ENCODE peak calls at places on chromosome 5, in four cellular contexts. Z is uterus; T is CD4-positive, alpha-beta memory T cell; V is tibial artery. B is an unnamed sample.
A peak's percentile ranks its signal among the peaks of the same experiment; 100 is the strongest.

GRCh38 chr5:14728109-14728938 is 63.8 kb downstream of the OTULIN start:
- DNase-seq in Z (no peak), T (no peak), V (no peak), B (no peak)

GRCh38 chr5:43336159-43336558 is 22.9 kb upstream of the HMGCS1 start:
- DNase-seq in Z (no peak), T (no peak), V (no peak), B (no peak)

GRCh38 chr5:134803821-134804220 is 41.9 kb upstream of the C5orf24 start:
- DNase-seq in Z (no peak), T (no peak), V (no peak), B (no peak)

GRCh38 chr5:83473344-83474169 is 2.0 kb downstream of the VCAN start:
- DNase-seq in Z (peak; percentile 89), T (peak; percentile 36), V (peak; percentile 98), B (peak; percentile 96)

GRCh38 chr5:122738088-122738487 is 36.8 kb upstream of the SNX2 start:
- DNase-seq in Z (no peak), T (no peak), V (no peak), B (no peak)

GRCh38 chr5:160173-160510 is 31.2 kb upstream of the LRRC14B start:
- DNase-seq in Z (no peak), T (no peak), V (no peak), B (peak; percentile 50)

GRCh38 chr5:74579215-74579614 is 61.3 kb downstream of the ENC1 start:
- DNase-seq in Z (no peak), T (peak; percentile 60), V (no peak), B (no peak)

GRCh38 chr5:125410501-125411162 is 664.2 kb upstream of the ZNF608 start:
- DNase-seq in Z (no peak), T (no peak), V (no peak), B (no peak)

GRCh38 chr5:91928751-91929521 is 545.8 kb upstream of the ARRDC3 start:
- DNase-seq in Z (no peak), T (no peak), V (no peak), B (no peak)

GRCh38 chr5:37738057-37738691 is 101.7 kb downstream of the GDNF start:
- DNase-seq in Z (peak; percentile 24), T (peak; percentile 33), V (no peak), B (no peak)

GRCh38 chr5:132829742-132830435 is 558 bp downstream of the SHROOM1 start:
- DNase-seq in Z (peak; percentile 74), T (peak; percentile 70), V (peak; percentile 82), B (peak; percentile 82)

GRCh38 chr5:126538579-126538978 is 56.4 kb downstream of the ALDH7A1 start:
- DNase-seq in Z (no peak), T (no peak), V (no peak), B (no peak)

GRCh38 chr5:1788200-1788599 is 11.4 kb downstream of the MRPL36 start:
- DNase-seq in Z (no peak), T (no peak), V (no peak), B (peak; percentile 10)

GRCh38 chr5:173778784-173779304 is 109.3 kb upstream of the CPEB4 start:
- DNase-seq in Z (no peak), T (no peak), V (no peak), B (no peak)

GRCh38 chr5:127561254-127561653 is 43.8 kb downstream of the PRRC1 start:
- DNase-seq in Z (no peak), T (no peak), V (no peak), B (no peak)

GRCh38 chr5:131509811-131510210 is 125.2 kb downstream of the RAPGEF6 start:
- DNase-seq in Z (no peak), T (no peak), V (no peak), B (no peak)

GRCh38 chr5:135553688-135554462 is 18.1 kb upstream of the NEUROG1 start:
- DNase-seq in Z (no peak), T (no peak), V (no peak), B (no peak)

GRCh38 chr5:96297290-96297689 is 135.8 kb downstream of the PCSK1 start:
- DNase-seq in Z (no peak), T (no peak), V (no peak), B (no peak)

GRCh38 chr5:3277590-3278196 is 317.9 kb upstream of the IRX1 start:
- DNase-seq in Z (no peak), T (no peak), V (no peak), B (no peak)

GRCh38 chr5:96196407-96196806 is 234.8 kb upstream of the ELL2 start:
- DNase-seq in Z (no peak), T (no peak), V (no peak), B (no peak)

GRCh38 chr5:56769875-56770604 is 45.3 kb upstream of the MAP3K1 start:
- DNase-seq in Z (no peak), T (no peak), V (no peak), B (no peak)

GRCh38 chr5:132375957-132376356 is 6.4 kb downstream of the SLC22A5 start:
- DNase-seq in Z (no peak), T (no peak), V (no peak), B (no peak)

DNA sequence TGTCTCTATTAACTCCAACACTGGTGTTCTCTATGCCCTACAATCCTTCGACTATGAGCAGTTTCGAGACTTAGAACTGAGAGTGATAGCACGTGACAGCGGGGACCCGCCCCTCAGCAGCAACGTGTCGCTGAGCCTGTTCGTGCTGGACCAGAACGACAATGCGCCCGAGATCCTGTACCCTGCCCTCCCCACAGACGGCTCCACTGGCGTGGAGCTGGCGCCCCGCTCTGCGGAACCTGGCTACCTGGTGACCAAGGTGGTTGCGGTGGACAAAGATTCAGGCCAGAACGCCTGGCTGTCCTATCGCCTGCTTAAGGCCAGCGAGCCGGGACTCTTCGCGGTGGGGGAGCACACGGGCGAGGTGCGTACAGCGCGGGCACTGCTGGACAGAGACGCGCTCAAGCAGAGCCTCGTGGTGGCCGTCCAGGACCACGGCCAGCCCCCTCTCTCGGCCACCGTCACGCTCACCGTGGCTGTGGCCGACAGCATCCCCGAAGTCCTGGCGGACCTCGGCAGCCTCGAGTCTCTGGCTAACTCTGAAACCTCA is 2.0 kb downstream of the PCDHGA11 start:
- DNase-seq in Z (no peak), T (no peak), V (no peak), B (no peak)
- H3K9me3 ChIP-seq in Z (no peaks in the 10 kb centered on the region), T (no peaks in the 10 kb centered on the region), V (peaks cover 33% of the 10 kb centered on the region), B (peaks cover 47% of the 10 kb centered on the region)

DNA sequence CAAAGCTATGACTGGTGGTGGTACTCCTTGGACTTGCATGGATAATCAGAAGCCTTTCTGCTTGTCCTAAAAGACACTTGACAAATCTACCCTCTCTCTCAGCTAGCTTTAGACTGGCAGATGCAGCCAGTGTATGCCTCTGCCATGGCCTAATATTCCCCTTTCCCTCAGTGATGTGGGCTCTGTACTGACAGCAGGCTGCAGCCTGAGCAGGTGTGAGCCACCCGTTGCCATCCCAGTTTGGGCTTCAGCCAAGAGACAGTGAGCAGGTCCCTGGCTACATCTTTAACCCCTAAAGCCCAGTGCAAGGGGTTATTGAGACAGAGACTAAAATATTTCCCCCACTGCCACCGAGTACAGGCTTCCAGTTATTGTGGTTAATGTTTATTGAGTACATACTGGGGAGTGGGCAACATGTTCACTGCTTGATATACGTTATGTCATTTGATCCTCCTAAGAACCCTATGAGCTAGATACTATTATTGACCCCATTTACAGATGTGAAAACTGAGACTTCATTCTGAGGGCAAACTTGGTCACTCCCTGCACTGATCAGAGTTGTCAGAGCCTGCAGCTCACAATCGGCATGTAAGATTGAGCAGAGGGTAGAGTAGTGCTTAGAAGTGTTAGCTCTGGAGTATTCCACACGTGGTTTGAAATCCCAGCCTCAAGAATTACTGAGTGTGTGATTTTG is 254.2 kb downstream of the ARHGAP26 start:
- DNase-seq in Z (no peak), T (no peak), V (no peak), B (no peak)
- H3K4me1 ChIP-seq in Z (peaks cover 4% of the 10 kb centered on the region), T (peaks cover 19% of the 10 kb centered on the region), V (peaks cover 14% of the 10 kb centered on the region), B (no peaks in the 10 kb centered on the region)

GRCh38 chr5:53482717-53483638 is 2.5 kb downstream of the FST start:
- DNase-seq in Z (peak; percentile 20), T (peak; percentile 9), V (peak; percentile 70), B (peak; percentile 66)
- H3K27ac ChIP-seq in Z (peak overlapping the region; percentile 66), T (no peak overlapping the region), V (peak overlapping the region; percentile 66), B (no peak overlapping the region)

DNA sequence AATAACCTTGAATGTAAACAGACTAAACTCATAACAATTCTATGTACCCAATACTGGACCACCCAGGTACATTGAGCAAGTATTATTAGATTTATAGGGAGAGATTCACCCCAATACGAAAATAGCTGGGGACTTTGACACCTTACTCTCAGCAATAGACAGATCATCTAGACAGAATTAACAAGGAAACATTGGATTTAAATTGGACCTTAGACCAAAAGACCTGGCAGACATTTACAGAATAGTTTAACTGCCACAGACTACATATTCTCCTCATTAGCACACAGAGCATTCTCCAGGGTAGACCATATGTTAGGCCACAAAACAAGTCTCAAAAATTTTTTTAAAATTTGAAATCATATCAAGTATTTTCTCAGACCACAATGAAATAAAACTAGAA is 397.4 kb downstream of the PIK3R1 start:
- DNase-seq in Z (no peak), T (no peak), V (no peak), B (no peak)
- H3K9me3 ChIP-seq in Z (no peaks in the 10 kb centered on the region), T (no peaks in the 10 kb centered on the region), V (no peaks in the 10 kb centered on the region), B (no peaks in the 10 kb centered on the region)

DNA sequence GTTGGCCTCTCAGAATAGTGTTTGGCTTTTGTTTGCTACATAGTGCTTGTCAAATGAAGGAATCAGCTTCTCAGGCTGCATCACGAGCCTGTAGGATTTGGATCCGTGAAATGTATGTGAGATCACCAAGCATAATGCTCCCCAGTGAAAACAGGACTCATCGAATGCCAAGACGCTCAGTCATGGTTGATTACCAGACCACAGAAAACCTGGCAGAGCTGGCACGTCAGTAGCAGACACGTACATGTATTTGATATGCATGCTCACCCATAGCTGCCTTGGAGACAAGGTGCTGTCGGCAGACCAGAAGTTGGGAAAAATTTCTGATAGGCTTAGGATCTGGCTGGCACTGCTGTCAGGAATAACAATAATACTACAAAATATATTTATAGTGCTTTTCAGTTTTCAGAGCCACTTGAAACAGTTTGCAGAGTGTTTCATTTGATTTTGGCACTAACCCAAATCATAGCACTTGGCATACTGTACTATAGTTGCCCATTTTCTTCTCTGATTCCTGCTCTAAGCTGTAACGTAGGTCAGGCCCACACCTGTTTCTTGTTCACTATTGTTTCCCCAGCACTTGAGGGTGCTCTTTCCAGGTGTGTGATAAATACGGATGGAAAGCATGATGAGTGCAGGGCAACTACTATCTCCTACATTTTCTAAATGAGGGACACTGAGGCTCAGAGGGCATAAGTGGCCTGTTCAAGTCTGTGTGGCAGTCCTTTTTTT is 226.1 kb downstream of the NR3C1 start:
- DNase-seq in Z (no peak), T (no peak), V (no peak), B (peak; percentile 80)
- H3K4me1 ChIP-seq in Z (no peaks in the 10 kb centered on the region), T (peaks cover 6% of the 10 kb centered on the region), V (peaks cover 2% of the 10 kb centered on the region), B (peaks cover 5% of the 10 kb centered on the region)